ENCODE peak calls at places on chromosomes 5 and 9, in four cellular contexts. F, E, D and Z are unnamed samples.

GRCh38 chr5:87030699-87031098 is 237.0 kb upstream of the RASA1 start:
- DNase-seq in F (no peak), E (no peak), D (no peak), Z (no peak)

GRCh38 chr5:57173318-57174127 is at the start of gene GPBP1:
- DNase-seq in F (peak; percentile 97), E (peak; percentile 99), D (peak; percentile 98), Z (peak; percentile 99)

GRCh38 chr9:88808019-88808656 is 183.1 kb upstream of the S1PR3 start:
- DNase-seq in F (no peak), E (no peak), D (no peak), Z (no peak)

GRCh38 chr5:180315762-180316212 is 23.9 kb upstream of the MAPK9 start:
- DNase-seq in F (peak; percentile 73), E (peak; percentile 47), D (peak; percentile 85), Z (peak; percentile 73)

GRCh38 chr5:124661317-124662141 is 84.9 kb downstream of the ZNF608 start:
- DNase-seq in F (peak; percentile 70), E (peak; percentile 74), D (peak; percentile 36), Z (peak; percentile 95)

GRCh38 chr9:125906144-125906543 is 159.0 kb downstream of the PBX3 start:
- DNase-seq in F (no peak), E (no peak), D (no peak), Z (no peak)

GRCh38 chr5:54440456-54440893 is 15.0 kb upstream of the HSPB3 start:
- DNase-seq in F (no peak), E (no peak), D (no peak), Z (no peak)

GRCh38 chr5:81429986-81430385 is 36.1 kb upstream of the ACOT12 start:
- DNase-seq in F (no peak), E (no peak), D (no peak), Z (no peak)

GRCh38 chr5:77867194-77867691 is 91.1 kb upstream of the TBCA start:
- DNase-seq in F (no peak), E (no peak), D (no peak), Z (peak; percentile 53)

GRCh38 chr9:128724744-128725211 is 851 bp upstream of the ZDHHC12 start:
- DNase-seq in F (peak; percentile 78), E (peak; percentile 86), D (peak; percentile 69), Z (peak; percentile 99)

GRCh38 chr5:135246923-135247795 is 151.9 kb downstream of the MACROH2A1 start:
- DNase-seq in F (peak; percentile 31), E (no peak), D (no peak), Z (peak; percentile 70)

GRCh38 chr9:91972076-91972626 is 22.1 kb upstream of the ROR2 start:
- DNase-seq in F (no peak), E (no peak), D (no peak), Z (no peak)

GRCh38 chr5:119343766-119344165 is 12.1 kb upstream of the TNFAIP8 start:
- DNase-seq in F (no peak), E (no peak), D (no peak), Z (peak; percentile 96)

GRCh38 chr9:18256574-18256973 is 217.4 kb upstream of the ADAMTSL1 start:
- DNase-seq in F (no peak), E (peak; percentile 9), D (no peak), Z (no peak)

GRCh38 chr9:123282343-123283047 is 14.1 kb upstream of the STRBP start:
- DNase-seq in F (peak; percentile 66), E (peak; percentile 66), D (peak; percentile 71), Z (no peak)

GRCh38 chr9:21626493-21626892 is 144.4 kb upstream of the IFNE start:
- DNase-seq in F (no peak), E (no peak), D (no peak), Z (no peak)
- H3K9me3 ChIP-seq in F (no peaks in the 10 kb centered on the region), E (no peaks in the 10 kb centered on the region), D (no peaks in the 10 kb centered on the region), Z (no peaks in the 10 kb centered on the region)

GRCh38 chr5:141369994-141370848 is at the start of gene PCDHGB3:
- DNase-seq in F (peak; percentile 14), E (no peak), D (no peak), Z (no peak)
- H3K9me3 ChIP-seq in F (peaks cover 5% of the 10 kb centered on the region), E (peaks cover 2% of the 10 kb centered on the region), D (peaks cover 4% of the 10 kb centered on the region), Z (peaks cover 27% of the 10 kb centered on the region)

DNA sequence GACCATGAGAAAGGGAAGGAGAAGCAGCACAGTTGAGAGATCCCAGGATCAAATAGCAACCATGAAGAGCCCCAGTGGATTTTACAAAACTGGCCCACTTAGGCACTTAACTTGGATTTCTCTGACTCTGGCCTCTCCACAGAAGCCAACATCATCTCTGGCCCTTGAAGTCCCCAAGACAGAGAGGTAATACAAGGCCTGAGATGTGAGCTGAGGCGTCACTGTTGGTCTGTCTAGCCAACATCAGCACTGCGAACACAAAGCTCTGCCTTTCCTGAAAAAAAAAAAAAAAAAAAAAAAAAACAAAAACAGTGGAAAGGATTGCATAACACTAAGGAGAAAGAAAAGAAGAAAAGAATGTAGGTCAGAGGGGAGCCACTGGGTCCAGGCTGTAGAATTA is 378.3 kb downstream of the BRINP1 start:
- DNase-seq in F (no peak), E (no peak), D (no peak), Z (no peak)
- H3K9me3 ChIP-seq in F (no peaks in the 10 kb centered on the region), E (no peaks in the 10 kb centered on the region), D (no peaks in the 10 kb centered on the region), Z (no peaks in the 10 kb centered on the region)

GRCh38 chr5:141306630-141307029 is 2.8 kb upstream of the SLC25A2 start:
- DNase-seq in F (no peak), E (no peak), D (no peak), Z (no peak)
- H3K9me3 ChIP-seq in F (peaks cover 4% of the 10 kb centered on the region), E (peaks cover 15% of the 10 kb centered on the region), D (no peaks in the 10 kb centered on the region), Z (peaks cover 3% of the 10 kb centered on the region)